ENCODE peak calls at places on chromosomes 6 and 20, in four cellular contexts. P is nephron progenitor cell, N is posterior cingulate gyrus, I is COR-L47. B is an unnamed sample.

GRCh38 chr6:74356385-74356784 is 660.4 kb downstream of the CD109 start:
- DNase-seq in I (no peak), N (no peak), P (no peak), B (no peak)

GRCh38 chr6:4974962-4975361 is 28.9 kb downstream of the RPP40 start:
- DNase-seq in I (no peak), N (no peak), P (no peak), B (no peak)

GRCh38 chr6:47420394-47421371 is 56.9 kb upstream of the CD2AP start:
- DNase-seq in P (no peak), N (no peak), I (no peak), B (no peak)

GRCh38 chr6:122647765-122648164 is 37.6 kb downstream of the PKIB start:
- DNase-seq in I (no peak), P (no peak), N (no peak), B (no peak)

GRCh38 chr20:59248031-59248684 is 52.3 kb upstream of the EDN3 start:
- DNase-seq in I (no peak), N (no peak), P (no peak), B (no peak)

GRCh38 chr6:105988321-105988720 is 97.8 kb upstream of the PRDM1 start:
- DNase-seq in P (no peak), N (no peak), I (no peak), B (no peak)

GRCh38 chr6:16375828-16376227 is 137.4 kb downstream of the GMPR start:
- DNase-seq in P (no peak), N (no peak), I (no peak), B (no peak)

GRCh38 chr6:72740135-72740534 is 118.3 kb downstream of the KCNQ5 start:
- DNase-seq in I (no peak), P (no peak), N (no peak), B (no peak)

GRCh38 chr6:138806889-138807288 is 11.0 kb downstream of the ECT2L start:
- DNase-seq in P (no peak), N (no peak), I (no peak), B (no peak)

GRCh38 chr6:134529921-134530320 is 212.0 kb upstream of the SGK1 start:
- DNase-seq in N (no peak), P (no peak), I (no peak), B (no peak)

GRCh38 chr6:140256213-140256612 is 881.8 kb upstream of the CITED2 start:
- DNase-seq in N (no peak), I (no peak), P (no peak), B (no peak)

GRCh38 chr6:169225887-169226286 is 27.8 kb downstream of the THBS2 start:
- DNase-seq in P (no peak), I (no peak), N (no peak), B (no peak)

GRCh38 chr6:14818422-14818884 is 427.4 kb upstream of the JARID2 start:
- DNase-seq in N (no peak), P (no peak), I (peak), B (no peak)

GRCh38 chr6:24856954-24857670 is 58.4 kb upstream of the ARMH2 start:
- DNase-seq in P (no peak), I (no peak), N (no peak), B (no peak)

GRCh38 chr20:13220857-13221297 is at the start of gene ISM1:
- DNase-seq in N (no peak), I (peak), P (peak), B (no peak)

GRCh38 chr6:45415778-45416518 is 38.2 kb upstream of the SUPT3H start:
- DNase-seq in N (no peak), I (no peak), P (no peak), B (no peak)

B was measured in Ammon's horn.